ENCODE peak calls at places on chromosome 21, in five cellular contexts. L is GM23338, P is GM23248, A is hepatocyte, S is PC-3. K is an unnamed sample.

GRCh38 chr21:42734323-42734971 is 81.0 kb downstream of the PDE9A start:
- DNase-seq in L (no peak), A (peak; percentile 83), P (no peak), S (peak; percentile 58), K (no peak)

GRCh38 chr21:29145837-29146453 is 15.5 kb downstream of the MAP3K7CL start:
- DNase-seq in A (no peak), P (peak; percentile 22), L (no peak), S (no peak), K (no peak)

GRCh38 chr21:30044447-30045064 is 104.8 kb upstream of the GRIK1 start:
- DNase-seq in A (peak; percentile 50), S (peak; percentile 70), P (peak; percentile 28), L (peak; percentile 60), K (peak; percentile 25)

GRCh38 chr21:28100366-28100765 is 892.3 kb downstream of the LTN1 start:
- DNase-seq in S (no peak), L (no peak), P (no peak), A (no peak), K (no peak)

GRCh38 chr21:16587141-16587570 is 857.4 kb downstream of the USP25 start:
- DNase-seq in S (peak; percentile 46), A (peak; percentile 58), P (peak; percentile 80), L (peak; percentile 32), K (no peak)

GRCh38 chr21:29343517-29343916 is 44.8 kb downstream of the BACH1 start:
- DNase-seq in S (no peak), P (peak; percentile 80), L (no peak), A (no peak), K (no peak)

GRCh38 chr21:29056538-29057050 is 16.9 kb downstream of the CCT8 start:
- DNase-seq in S (no peak), P (peak; percentile 19), L (no peak), A (no peak), K (no peak)

GRCh38 chr21:39121600-39122355 is 61.5 kb downstream of the PSMG1 start:
- DNase-seq in P (no peak), L (no peak), A (no peak), S (peak; percentile 61), K (no peak)

GRCh38 chr21:25573409-25574206 is 33.7 kb downstream of the MRPL39 start:
- DNase-seq in L (no peak), A (peak; percentile 49), S (peak; percentile 97), P (peak; percentile 98), K (peak; percentile 80)

GRCh38 chr21:29078884-29079765 is 5.7 kb upstream of the CCT8 start:
- DNase-seq in S (peak; percentile 32), P (no peak), A (no peak), L (no peak), K (peak; percentile 66)

GRCh38 chr21:29185633-29186032 is 55.2 kb downstream of the MAP3K7CL start:
- DNase-seq in A (no peak), P (no peak), L (no peak), S (no peak), K (no peak)

GRCh38 chr21:44951186-44951915 is 11.5 kb downstream of the SLX9 start:
- DNase-seq in L (no peak), P (no peak), S (no peak), A (no peak), K (no peak)

GRCh38 chr21:44954281-44954771 is 14.5 kb downstream of the SLX9 start:
- DNase-seq in L (no peak), S (no peak), A (no peak), P (no peak), K (no peak)

GRCh38 chr21:44953628-44954021 is 13.8 kb downstream of the SLX9 start:
- DNase-seq in P (no peak), L (no peak), S (no peak), A (no peak), K (no peak)

GRCh38 chr21:44952116-44952928 is 12.5 kb downstream of the SLX9 start:
- DNase-seq in S (no peak), P (no peak), L (no peak), A (no peak), K (no peak)

GRCh38 chr21:44952929-44953627 is 13.2 kb downstream of the SLX9 start:
- DNase-seq in P (no peak), A (no peak), S (no peak), L (no peak), K (no peak)
- H4K20me1 ChIP-seq in P (no peaks in the 10 kb centered on the region), A (peaks cover 10% of the 10 kb centered on the region), S (peaks cover 29% of the 10 kb centered on the region), L (peaks cover 32% of the 10 kb centered on the region), K (no peaks in the 10 kb centered on the region)

DNA sequence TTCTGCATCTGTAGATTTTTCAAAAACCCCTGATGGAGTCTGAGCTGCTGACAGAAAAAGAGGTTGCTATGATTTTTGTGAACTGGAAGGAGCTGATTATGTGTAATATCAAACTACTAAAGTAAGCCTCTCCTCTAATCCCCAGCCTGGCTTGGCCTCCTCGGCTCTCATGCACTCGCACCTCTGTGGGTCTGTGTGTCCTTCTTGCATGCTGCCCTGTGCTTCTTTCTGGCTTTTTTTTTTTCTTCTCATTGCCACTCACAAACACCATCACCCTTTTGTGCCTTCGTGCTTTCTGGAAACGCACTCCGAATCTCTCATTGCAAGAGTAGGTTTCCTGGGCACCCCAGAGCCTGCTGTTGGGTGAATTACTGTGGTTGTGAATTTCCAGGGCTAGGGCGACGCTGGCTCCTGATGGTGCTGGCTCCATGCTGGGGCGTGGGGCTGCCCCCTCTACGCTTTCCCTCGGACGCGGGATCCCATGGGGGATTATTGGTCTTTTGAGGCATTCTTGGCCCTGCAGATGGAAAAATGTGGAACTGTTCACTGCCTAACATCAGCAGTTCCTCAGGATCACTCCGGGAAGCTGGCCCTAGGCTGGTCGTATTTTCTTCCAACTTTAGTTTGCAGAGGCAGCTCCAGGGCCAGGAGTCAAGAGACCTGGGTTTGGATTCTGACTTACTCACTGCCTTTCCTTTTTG is 56.8 kb downstream of the ATP5PO start:
- DNase-seq in L (no peak), P (no peak), A (no peak), S (no peak), K (no peak)
- TF ChIP-seq EZH2phosphoT487 in L (no peak), P (no peak), A (no peak), S (no peak), K (no peak)

GRCh38 chr21:35484032-35484431 is 434.9 kb upstream of the RUNX1 start:
- DNase-seq in S (no peak), A (no peak), L (no peak), P (no peak), K (no peak)

GRCh38 chr21:35481005-35481404 is 431.9 kb upstream of the RUNX1 start:
- DNase-seq in P (no peak), A (no peak), L (no peak), S (no peak), K (no peak)

GRCh38 chr21:35485364-35485763 is 436.3 kb upstream of the RUNX1 start:
- DNase-seq in L (no peak), S (no peak), A (no peak), P (no peak), K (no peak)

GRCh38 chr21:35484856-35485255 is 435.8 kb upstream of the RUNX1 start:
- DNase-seq in L (no peak), P (no peak), S (no peak), A (no peak), K (no peak)

DNA sequence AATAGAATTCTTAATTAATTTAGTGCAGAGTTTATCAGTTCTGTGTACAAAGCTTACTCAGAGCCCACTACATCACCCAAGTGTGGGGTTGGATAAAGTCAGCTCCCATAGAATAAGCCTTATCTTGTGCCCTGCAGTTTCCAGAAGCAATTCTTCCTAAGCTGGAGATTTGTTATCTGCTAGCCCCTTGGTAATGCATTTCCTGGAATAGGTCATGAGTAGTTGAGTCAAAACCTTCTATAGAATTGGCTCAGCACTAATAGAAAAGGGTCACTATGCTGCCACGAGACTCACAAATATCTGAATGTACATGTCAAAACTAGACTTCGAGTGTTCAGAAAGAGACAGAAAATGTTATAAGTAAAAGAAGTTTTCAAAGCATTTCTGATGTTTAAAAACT is 434.2 kb upstream of the RUNX1 start:
- DNase-seq in A (no peak), S (no peak), L (no peak), P (no peak), K (no peak)
- H2AFZ ChIP-seq in A (no peak overlapping the region), S (no peak overlapping the region), L (no peak overlapping the region), P (no peak overlapping the region), K (no peak overlapping the region)

GRCh38 chr21:34839070-34839820 is 170.5 kb downstream of the CLIC6 start:
- DNase-seq in S (no peak), A (no peak), P (no peak), L (no peak), K (no peak)

GRCh38 chr21:34843562-34843961 is 174.8 kb downstream of the CLIC6 start:
- DNase-seq in A (no peak), P (no peak), L (no peak), S (no peak), K (no peak)

GRCh38 chr21:34844033-34844923 is 175.5 kb downstream of the CLIC6 start:
- DNase-seq in P (peak; percentile 58), S (no peak), L (no peak), A (no peak), K (no peak)

GRCh38 chr21:34841154-34841553 is 172.4 kb downstream of the CLIC6 start:
- DNase-seq in L (no peak), S (no peak), A (no peak), P (no peak), K (no peak)

GRCh38 chr21:34840693-34841092 is 171.9 kb downstream of the CLIC6 start:
- DNase-seq in L (no peak), P (no peak), A (no peak), S (no peak), K (no peak)
- H4K20me1 ChIP-seq in L (no peaks in the 10 kb centered on the region), P (peaks cover 10% of the 10 kb centered on the region), A (no peaks in the 10 kb centered on the region), S (peaks cover 38% of the 10 kb centered on the region), K (no peaks in the 10 kb centered on the region)

DNA sequence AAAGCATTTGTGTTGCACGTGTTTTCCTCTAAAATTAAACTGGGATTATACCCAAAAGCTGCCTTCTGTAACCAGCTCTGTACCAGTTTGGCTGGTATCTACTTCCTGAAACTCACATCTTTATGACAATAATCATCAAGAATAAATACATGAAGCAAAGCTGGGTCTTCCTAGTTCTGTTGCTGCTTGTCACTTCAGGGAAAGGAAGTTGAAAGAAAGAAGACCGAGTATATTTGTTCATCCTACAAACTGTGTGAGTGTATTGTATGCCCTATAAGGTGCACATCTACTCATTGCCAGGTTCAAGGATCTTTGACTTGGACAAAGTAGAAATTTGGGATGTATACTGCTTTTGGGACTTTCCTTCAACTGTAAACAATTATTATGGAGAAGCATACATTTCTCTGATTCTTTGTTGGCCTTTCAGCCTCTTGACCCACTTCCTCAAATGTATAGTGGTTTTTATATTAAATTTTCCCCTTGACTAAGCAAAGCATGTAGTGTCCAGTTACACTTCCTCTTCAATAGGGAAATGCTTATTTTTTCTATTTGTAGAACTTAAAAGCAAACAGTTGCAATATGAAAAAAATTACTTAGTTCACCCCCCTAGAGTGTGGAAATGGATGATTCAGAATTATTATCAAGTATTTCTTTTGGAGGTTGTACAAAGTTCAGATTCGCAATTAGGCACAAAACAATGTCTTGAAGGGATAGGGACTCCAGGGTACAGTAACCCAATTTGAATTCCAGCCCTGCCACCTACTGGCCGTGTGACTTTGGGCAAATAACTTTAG is 28.9 kb upstream of the IFNGR2 start:
- DNase-seq in A (peak; percentile 27), L (peak; percentile 68), P (peak; percentile 58), S (peak; percentile 90), K (peak; percentile 87)
- TF ChIP-seq EZH2phosphoT487 in A (no peak), L (no peak), P (no peak), S (no peak), K (no peak)

DNA sequence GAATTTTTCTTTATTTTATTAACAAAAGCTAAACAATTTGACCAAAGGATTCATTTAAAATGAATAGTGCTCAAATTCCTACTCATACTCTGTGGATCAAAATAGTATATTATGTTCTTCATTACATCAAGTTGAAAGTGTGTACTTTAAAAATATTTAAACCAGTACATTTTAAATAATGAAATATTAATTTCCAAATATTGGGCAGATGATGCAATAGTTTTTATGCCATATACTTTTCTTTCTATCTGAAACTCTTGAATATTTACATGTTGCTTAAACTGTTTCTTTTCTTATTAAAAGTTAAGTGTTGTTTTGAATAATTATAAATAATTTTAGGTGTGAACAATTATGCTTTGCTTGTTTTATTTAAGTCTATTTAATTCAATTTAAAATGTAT is 144.7 kb upstream of the TMPRSS15 start:
- DNase-seq in S (no peak), L (no peak), A (no peak), P (no peak), K (no peak)
- H2AFZ ChIP-seq in S (no peak overlapping the region), L (no peak overlapping the region), A (no peak overlapping the region), P (no peak overlapping the region), K (no peak overlapping the region)

K was measured in OCI-LY7.